ENCODE peak calls at places on chromosomes 3 and 15, in seven cellular contexts. Y is GM12878, D is lower lobe of right lung, N is tibial artery, W is uterus, R is cardiac muscle cell, U is right cardiac atrium. O is an unnamed sample.

GRCh38 chr3:157329541-157329940 is 107.1 kb upstream of the PTX3 start:
- DNase-seq in D (no peak), U (no peak), R (no peak), N (no peak), W (no peak), Y (no peak), O (no peak)

GRCh38 chr3:189927975-189928895 is 192.5 kb downstream of the P3H2 start:
- DNase-seq in W (no peak), N (no peak), D (no peak), Y (no peak), U (no peak), R (no peak), O (no peak)

GRCh38 chr3:67614195-67614594 is 40.2 kb downstream of the SUCLG2 start:
- DNase-seq in R (no peak), W (no peak), U (peak; percentile 11), N (no peak), Y (no peak), D (no peak), O (no peak)

GRCh38 chr15:101121511-101122090 is 130.2 kb downstream of the CHSY1 start:
- DNase-seq in D (peak; percentile 84), N (peak; percentile 87), Y (no peak), U (peak; percentile 94), R (peak; percentile 75), W (peak; percentile 67), O (peak; percentile 86)

GRCh38 chr15:82044373-82045178 is 1.2 kb downstream of the MEX3B start:
- DNase-seq in D (peak; percentile 48), Y (no peak), R (peak; percentile 47), W (peak; percentile 36), U (peak; percentile 75), N (peak; percentile 66), O (peak; percentile 61)

GRCh38 chr3:32249184-32249782 is 10.8 kb downstream of the CMTM8 start:
- DNase-seq in W (no peak), Y (no peak), N (no peak), D (no peak), R (no peak), U (no peak), O (no peak)

GRCh38 chr3:156732715-156733114 is 58.3 kb downstream of the TIPARP start:
- DNase-seq in Y (no peak), N (no peak), D (no peak), W (no peak), U (no peak), R (no peak), O (no peak)

GRCh38 chr3:73687081-73688004 is 62.6 kb upstream of the PDZRN3 start:
- DNase-seq in U (no peak), W (no peak), Y (no peak), R (no peak), D (no peak), N (no peak), O (no peak)

GRCh38 chr15:95459288-95459687 is 871.2 kb upstream of the NR2F2 start:
- DNase-seq in D (no peak), U (no peak), N (no peak), W (no peak), Y (no peak), R (no peak), O (no peak)

GRCh38 chr3:42148982-42149432 is 57.9 kb downstream of the TRAK1 start:
- DNase-seq in N (peak; percentile 79), U (peak; percentile 88), D (peak; percentile 53), R (peak; percentile 87), Y (no peak), W (peak; percentile 65), O (peak; percentile 45)

GRCh38 chr3:16373270-16373785 is 108.3 kb downstream of the OXNAD1 start:
- DNase-seq in W (no peak), N (no peak), U (no peak), Y (no peak), D (no peak), R (no peak), O (no peak)

GRCh38 chr3:127613406-127613805 is 15.2 kb downstream of the MCM2 start:
- DNase-seq in W (no peak), D (peak; percentile 56), Y (no peak), R (no peak), U (no peak), N (no peak), O (no peak)

GRCh38 chr15:67116742-67117141 is 51.3 kb downstream of the SMAD3 start:
- DNase-seq in Y (no peak), D (no peak), W (no peak), N (no peak), U (no peak), R (no peak), O (no peak)

GRCh38 chr3:29176501-29176900 is 104.4 kb upstream of the RBMS3 start:
- DNase-seq in W (no peak), U (peak; percentile 58), D (no peak), R (no peak), N (no peak), Y (no peak), O (no peak)

GRCh38 chr3:33750216-33750558 is 32.1 kb upstream of the CLASP2 start:
- DNase-seq in R (no peak), D (no peak), Y (no peak), U (no peak), N (no peak), W (no peak), O (no peak)

GRCh38 chr3:135107043-135107442 is 312.0 kb downstream of the EPHB1 start:
- DNase-seq in N (no peak), U (no peak), W (no peak), Y (no peak), D (no peak), R (no peak), O (no peak)

GRCh38 chr15:52294881-52295420 is 653 bp downstream of the MYO5C start:
- DNase-seq in U (no peak), N (no peak), D (no peak), Y (no peak), R (peak; percentile 23), W (no peak), O (no peak)

GRCh38 chr15:52292780-52293392 is 2.7 kb downstream of the MYO5C start:
- DNase-seq in N (no peak), D (no peak), W (no peak), Y (no peak), R (no peak), U (no peak), O (no peak)

GRCh38 chr15:52290800-52291199 is 4.8 kb downstream of the MYO5C start:
- DNase-seq in D (no peak), W (no peak), U (no peak), R (no peak), Y (no peak), N (no peak), O (no peak)

GRCh38 chr15:52291204-52291603 is 4.4 kb downstream of the MYO5C start:
- DNase-seq in R (no peak), Y (peak; percentile 7), W (no peak), D (no peak), N (no peak), U (no peak), O (no peak)

GRCh38 chr15:52295421-52295991 is at the start of gene MYO5C:
- DNase-seq in D (peak; percentile 93), W (peak; percentile 42), N (peak; percentile 76), U (peak; percentile 89), Y (no peak), R (peak; percentile 88), O (peak; percentile 84)
- H3K27ac ChIP-seq in D (peak within 1 kb of the TSS; percentile 85), W (peak within 1 kb of the TSS; percentile 60), N (no peak within 1 kb of the TSS), U (no peak within 1 kb of the TSS), Y (no peak within 1 kb of the TSS), R (no peak within 1 kb of the TSS), O (no peak within 1 kb of the TSS)

DNA sequence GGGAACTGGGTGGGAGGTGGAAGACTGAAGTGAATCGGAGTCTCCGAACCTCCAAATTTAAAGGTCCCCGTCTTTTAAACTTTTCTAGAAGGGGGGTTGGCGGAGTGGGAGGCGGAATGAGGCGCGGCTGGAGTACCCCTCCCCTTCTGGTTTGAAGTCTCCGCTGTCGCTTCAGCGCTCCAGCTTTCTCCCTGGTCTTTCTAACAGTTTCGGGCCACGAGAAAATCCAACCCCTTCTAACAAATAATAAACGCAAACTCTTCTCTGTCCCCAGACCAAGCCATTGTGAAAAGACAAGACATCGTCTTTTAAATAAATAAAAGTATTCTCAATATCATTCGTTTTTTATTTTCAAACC is 2.5 kb upstream of the MECOM start:
- DNase-seq in R (no peak), N (no peak), U (peak; percentile 42), Y (no peak), D (no peak), W (no peak), O (no peak)
- H3K4me3 ChIP-seq in R (peak overlapping the region; percentile 17), N (no peak overlapping the region), U (no peak overlapping the region), Y (no peak overlapping the region), D (peak overlapping the region; percentile 53), W (no peak overlapping the region), O (no peak overlapping the region)

GRCh38 chr3:26558257-26558656 is 64.3 kb upstream of the LRRC3B start:
- DNase-seq in R (no peak), W (no peak), N (no peak), D (no peak), U (no peak), Y (no peak), O (no peak)

GRCh38 chr3:26562324-26562723 is 60.2 kb upstream of the LRRC3B start:
- DNase-seq in Y (no peak), W (no peak), R (no peak), N (no peak), D (no peak), U (no peak), O (no peak)

GRCh38 chr3:26559252-26559651 is 63.3 kb upstream of the LRRC3B start:
- DNase-seq in D (no peak), W (no peak), R (no peak), Y (no peak), U (no peak), N (no peak), O (no peak)

DNA sequence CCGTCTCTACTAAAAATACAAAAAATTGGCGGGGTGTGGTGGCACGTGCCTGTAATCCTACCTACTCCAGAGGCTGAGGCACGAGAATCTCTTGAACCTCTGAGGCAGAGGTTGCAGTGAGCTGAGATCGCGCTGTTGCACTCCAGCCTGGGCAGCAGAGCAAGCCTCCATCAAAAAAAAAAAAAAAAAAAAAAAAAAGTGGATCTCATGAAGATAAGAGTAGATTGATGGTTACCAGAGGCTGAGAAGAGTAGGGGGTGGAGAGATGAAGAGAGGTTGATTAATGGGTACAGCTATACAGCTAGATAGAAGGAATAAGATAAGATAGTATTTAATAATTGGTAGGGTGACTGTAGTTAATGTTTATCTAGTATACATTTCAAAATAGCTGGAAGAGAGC is 65.9 kb upstream of the LRRC3B start:
- DNase-seq in U (no peak), D (no peak), Y (no peak), N (no peak), W (no peak), R (no peak), O (no peak)
- H3K4me1 ChIP-seq in U (no peaks in the 10 kb centered on the region), D (no peaks in the 10 kb centered on the region), Y (no peaks in the 10 kb centered on the region), N (no peaks in the 10 kb centered on the region), W (no peaks in the 10 kb centered on the region), R (no peaks in the 10 kb centered on the region), O (no peaks in the 10 kb centered on the region)

GRCh38 chr3:47007001-47007400 is 27.5 kb downstream of the NBEAL2 start:
- DNase-seq in N (peak; percentile 56), R (no peak), Y (no peak), D (no peak), U (no peak), W (no peak), O (no peak)

GRCh38 chr3:47005212-47006144 is 26.0 kb downstream of the NBEAL2 start:
- DNase-seq in U (peak; percentile 50), N (peak; percentile 63), R (no peak), W (peak; percentile 13), Y (no peak), D (no peak), O (no peak)

GRCh38 chr3:47004369-47005211 is 25.1 kb downstream of the NBEAL2 start:
- DNase-seq in Y (no peak), W (peak; percentile 12), D (no peak), N (peak; percentile 66), U (peak; percentile 53), R (no peak), O (no peak)

GRCh38 chr3:47007482-47008257 is 28.2 kb downstream of the NBEAL2 start:
- DNase-seq in Y (no peak), N (peak; percentile 61), U (peak; percentile 55), D (no peak), R (no peak), W (peak; percentile 16), O (no peak)

GRCh38 chr3:47006145-47006651 is 26.7 kb downstream of the NBEAL2 start:
- DNase-seq in Y (no peak), U (no peak), D (no peak), N (no peak), W (peak; percentile 12), R (no peak), O (no peak)
- H3K27ac ChIP-seq in Y (no peak overlapping the region), U (no peak overlapping the region), D (no peak overlapping the region), N (no peak overlapping the region), W (no peak overlapping the region), R (no peak overlapping the region), O (no peak overlapping the region)

O was measured in SJCRH30.